ENCODE peak calls at places on chromosomes 3 and 15, in nine cellular contexts. V is Caco-2, J is uterus, W is adrenal gland, P is A549, C is right lobe of liver, K is fibroblast of lung, L is GM23338, B is hepatocyte. T is an unnamed sample. For H3K4me1, the result is how much of the 10 kb centered on the place peaks cover.

GRCh38 chr15:82572311-82572710 is 32.1 kb upstream of the RPS17 start:
- DNase-seq in V (no peak), K (no peak), C (no peak), W (peak), J (no peak), L (no peak), B (no peak), P (no peak), T (no peak)

GRCh38 chr15:74269362-74270035 is 33.4 kb downstream of the CCDC33 start:
- DNase-seq in K (no peak), C (no peak), W (no peak), B (no peak), J (no peak), V (no peak), L (no peak), P (no peak), T (no peak)

GRCh38 chr15:49934487-49934886 is 184.5 kb downstream of the ATP8B4 start:
- DNase-seq in J (no peak), K (no peak), V (no peak), C (no peak), W (no peak), P (no peak), B (no peak), L (no peak), T (no peak)

GRCh38 chr15:82108489-82109078 is 62.8 kb upstream of the MEX3B start:
- DNase-seq in B (peak), J (peak), C (peak), K (peak), V (peak), L (peak), W (peak), P (peak), T (peak)

GRCh38 chr15:100903191-100903590 is 16.0 kb upstream of the LRRK1 start:
- DNase-seq in K (no peak), P (no peak), W (no peak), B (no peak), J (no peak), V (no peak), L (no peak), C (no peak), T (no peak)

GRCh38 chr3:136783708-136784191 is 31.6 kb upstream of the STAG1 start:
- DNase-seq in V (no peak), J (no peak), W (no peak), K (peak), P (peak), B (no peak), L (no peak), C (no peak), T (no peak)

GRCh38 chr3:192092388-192093005 is 631.5 kb downstream of the PYDC2 start:
- DNase-seq in P (no peak), C (no peak), J (no peak), V (no peak), W (no peak), B (no peak), L (no peak), K (no peak), T (no peak)

GRCh38 chr3:167032267-167032876 is 347.7 kb downstream of the ZBBX start:
- DNase-seq in B (peak), C (no peak), K (peak), W (peak), P (peak), L (peak), J (no peak), V (peak), T (peak)

GRCh38 chr15:89230277-89230676 is 8.9 kb upstream of the RLBP1 start:
- DNase-seq in B (no peak), W (no peak), P (no peak), V (peak), L (peak), K (no peak), C (no peak), J (no peak), T (no peak)

GRCh38 chr3:165195628-165196576 is at the start of gene SLITRK3:
- DNase-seq in B (peak), J (peak), V (no peak), C (no peak), W (no peak), K (peak), P (no peak), L (peak), T (no peak)

GRCh38 chr15:29046946-29047345 is 161.2 kb downstream of the APBA2 start:
- DNase-seq in P (no peak), W (no peak), B (no peak), L (no peak), K (no peak), C (no peak), V (no peak), J (no peak), T (no peak)

GRCh38 chr3:59334585-59334984 is 284.8 kb upstream of the CFAP20DC start:
- DNase-seq in B (peak), K (peak), P (no peak), L (no peak), C (no peak), J (no peak), V (no peak), W (no peak), T (no peak)

GRCh38 chr3:95705786-95706418 is 1108.5 kb upstream of the EPHA6 start:
- DNase-seq in W (no peak), P (peak), K (no peak), J (no peak), L (no peak), B (no peak), V (no peak), C (no peak), T (no peak)

GRCh38 chr3:48564022-48564421 is 441 bp upstream of the UCN2 start:
- DNase-seq in W (peak), P (peak), L (no peak), B (no peak), J (no peak), K (peak), C (no peak), V (no peak), T (peak)

GRCh38 chr3:40333416-40333815 is 23.9 kb downstream of the EIF1B start:
- DNase-seq in C (no peak), J (no peak), V (no peak), L (no peak), P (no peak), W (no peak), K (no peak), B (no peak), T (no peak)

GRCh38 chr15:89472785-89473256 is 23.6 kb downstream of the RHCG start:
- DNase-seq in L (peak), P (peak), W (peak), C (peak), K (peak), J (no peak), V (peak), B (peak), T (no peak)

GRCh38 chr3:129057249-129057648 is 3.3 kb upstream of the GP9 start:
- DNase-seq in C (no peak), J (no peak), W (no peak), L (no peak), K (no peak), V (no peak), P (no peak), B (no peak), T (no peak)

GRCh38 chr3:142459929-142460328 is 12.1 kb upstream of the XRN1 start:
- DNase-seq in B (no peak), W (no peak), L (no peak), P (no peak), J (no peak), K (peak), V (no peak), C (no peak), T (no peak)

GRCh38 chr3:44223274-44223673 is 18.4 kb upstream of the TOPAZ1 start:
- DNase-seq in W (no peak), J (no peak), P (no peak), C (no peak), L (no peak), V (no peak), B (no peak), K (no peak), T (no peak)

GRCh38 chr3:119295816-119296484 is 1.8 kb downstream of the ARHGAP31 start:
- DNase-seq in J (no peak), P (no peak), V (no peak), K (peak), C (no peak), W (no peak), L (no peak), B (no peak), T (no peak)

GRCh38 chr15:68820205-68820588 is 498 bp downstream of the ANP32A start:
- DNase-seq in W (peak), C (peak), K (no peak), P (peak), J (peak), V (peak), B (peak), L (no peak), T (no peak)

GRCh38 chr3:69129531-69129930 is 7.1 kb upstream of the LMOD3 start:
- DNase-seq in W (no peak), V (no peak), L (no peak), C (no peak), J (no peak), P (no peak), K (peak), B (no peak), T (no peak)

GRCh38 chr3:125129512-125129962 is 73.7 kb upstream of the HEG1 start:
- DNase-seq in B (peak), V (peak), W (peak), C (no peak), J (peak), L (no peak), P (peak), K (peak), T (peak)

GRCh38 chr15:57667171-57667924 is 39.2 kb upstream of the POLR2M start:
- DNase-seq in W (no peak), C (no peak), K (peak), L (peak), B (peak), P (peak), V (peak), J (peak), T (peak)

GRCh38 chr15:41215708-41216107 is 14.8 kb downstream of the EXD1 start:
- DNase-seq in J (no peak), W (no peak), C (no peak), V (no peak), L (no peak), K (peak), B (no peak), P (no peak), T (no peak)

GRCh38 chr15:45130291-45131000 is 652 bp downstream of the DUOX1 start:
- DNase-seq in K (no peak), C (no peak), W (no peak), V (no peak), J (no peak), P (no peak), L (peak), B (no peak), T (no peak)

GRCh38 chr15:63332367-63333078 is 49.1 kb downstream of the CA12 start:
- DNase-seq in P (peak), J (no peak), C (no peak), L (no peak), W (peak), B (no peak), K (peak), V (no peak), T (peak)

GRCh38 chr3:169931747-169932520 is 20.6 kb downstream of the SAMD7 start:
- DNase-seq in W (no peak), L (no peak), J (no peak), K (no peak), P (no peak), V (no peak), C (no peak), B (no peak), T (no peak)

GRCh38 chr3:194314669-194315068 is 36.5 kb downstream of the CPN2 start:
- DNase-seq in W (no peak), C (no peak), L (no peak), B (no peak), V (no peak), P (no peak), K (no peak), J (peak), T (no peak)

GRCh38 chr3:29415824-29416223 is 135.0 kb downstream of the RBMS3 start:
- DNase-seq in P (no peak), C (no peak), L (no peak), J (no peak), B (no peak), V (no peak), K (peak), W (no peak), T (peak)

GRCh38 chr15:62868507-62868906 is 174.0 kb upstream of the TPM1 start:
- DNase-seq in L (no peak), V (no peak), C (no peak), P (no peak), J (no peak), B (no peak), K (no peak), W (no peak), T (no peak)

GRCh38 chr3:172094621-172095557 is 55.5 kb downstream of the FNDC3B start:
- DNase-seq in C (no peak), K (peak), P (no peak), B (no peak), W (no peak), J (no peak), L (peak), V (no peak), T (no peak)
- TF ChIP-seq CTCF in C (no peak), K (peak), P (no peak), B (no peak), W (no peak), J (no peak), L (no peak), V (no peak), T (no peak)

DNA sequence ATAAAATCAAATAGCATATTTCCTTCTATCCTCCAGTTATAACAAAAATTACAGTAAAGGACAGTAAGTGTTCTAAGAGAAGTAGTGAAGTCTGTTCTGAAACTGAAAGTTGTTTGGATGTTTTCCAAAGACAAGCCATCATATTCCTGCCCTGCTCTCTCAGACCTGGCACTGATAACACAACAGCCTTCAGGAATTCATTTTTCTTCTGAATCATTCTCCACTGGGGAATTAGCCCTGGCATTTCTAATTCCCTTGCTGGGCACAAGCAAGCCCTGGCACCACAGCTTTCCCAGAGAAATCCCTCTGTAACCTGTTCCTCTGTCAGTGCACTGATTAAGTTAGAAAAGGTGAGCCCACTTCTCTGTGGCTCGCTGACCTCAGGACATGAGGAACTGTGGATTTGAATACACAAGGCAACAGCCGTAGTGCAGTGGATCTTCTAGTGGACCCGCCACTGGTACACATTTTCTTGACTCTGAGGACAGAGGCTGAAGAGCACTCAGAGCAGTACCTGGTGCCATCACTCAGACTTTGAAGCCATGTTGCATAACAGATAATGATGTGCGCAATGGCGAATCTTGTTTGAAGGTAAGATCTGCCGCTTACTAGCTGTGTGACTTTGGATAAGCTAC is 61.6 kb downstream of the WWTR1 start:
- DNase-seq in L (no peak), K (peak), V (no peak), C (no peak), B (no peak), P (no peak), W (peak), J (no peak), T (peak)
- H3K4me1 ChIP-seq in L (under half), K (under half), V (under half), C (under half), B (under half), P (half or more), W (under half), J (under half), T (under half)

GRCh38 chr3:47394140-47394855 is 13.5 kb downstream of the PTPN23 start:
- DNase-seq in P (no peak), V (peak), W (no peak), L (no peak), B (no peak), C (no peak), K (no peak), J (no peak), T (no peak)
- TF ChIP-seq CTCF in P (no peak), V (peak), W (peak), L (no peak), B (no peak), C (no peak), K (no peak), J (no peak), T (peak)

DNA sequence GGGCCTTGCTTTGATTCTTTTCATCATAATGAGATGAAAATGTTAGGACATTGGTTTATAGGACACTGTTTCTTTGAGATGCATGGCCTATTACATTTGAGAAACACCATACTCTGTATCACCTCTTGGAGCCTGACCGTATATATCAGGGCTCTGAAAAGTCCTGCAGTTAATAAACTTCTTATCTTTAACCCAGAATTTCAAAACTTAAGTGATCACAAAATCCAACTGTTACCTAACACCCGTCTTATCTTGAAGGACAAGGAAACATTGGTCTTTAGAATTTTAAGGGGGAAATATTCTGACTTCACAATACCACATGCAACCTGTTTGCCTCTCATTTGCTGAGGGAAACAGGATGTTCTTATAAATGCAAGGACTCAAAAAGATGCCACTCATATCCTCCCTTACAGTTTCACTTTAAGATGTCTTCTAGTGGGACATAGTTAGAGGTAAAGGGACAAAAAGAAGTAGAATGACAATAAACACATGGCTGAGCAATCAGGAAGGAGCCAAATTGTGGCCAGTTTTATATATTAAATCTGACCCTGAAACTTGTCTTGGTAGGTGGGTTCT is 67.8 kb downstream of the CRTC3 start:
- DNase-seq in V (no peak), K (no peak), W (no peak), J (no peak), L (no peak), B (no peak), P (no peak), C (no peak), T (no peak)
- H3K4me1 ChIP-seq in V (under half), K (under half), W (half or more), J (under half), L (under half), B (under half), P (under half), C (under half), T (under half)

DNA sequence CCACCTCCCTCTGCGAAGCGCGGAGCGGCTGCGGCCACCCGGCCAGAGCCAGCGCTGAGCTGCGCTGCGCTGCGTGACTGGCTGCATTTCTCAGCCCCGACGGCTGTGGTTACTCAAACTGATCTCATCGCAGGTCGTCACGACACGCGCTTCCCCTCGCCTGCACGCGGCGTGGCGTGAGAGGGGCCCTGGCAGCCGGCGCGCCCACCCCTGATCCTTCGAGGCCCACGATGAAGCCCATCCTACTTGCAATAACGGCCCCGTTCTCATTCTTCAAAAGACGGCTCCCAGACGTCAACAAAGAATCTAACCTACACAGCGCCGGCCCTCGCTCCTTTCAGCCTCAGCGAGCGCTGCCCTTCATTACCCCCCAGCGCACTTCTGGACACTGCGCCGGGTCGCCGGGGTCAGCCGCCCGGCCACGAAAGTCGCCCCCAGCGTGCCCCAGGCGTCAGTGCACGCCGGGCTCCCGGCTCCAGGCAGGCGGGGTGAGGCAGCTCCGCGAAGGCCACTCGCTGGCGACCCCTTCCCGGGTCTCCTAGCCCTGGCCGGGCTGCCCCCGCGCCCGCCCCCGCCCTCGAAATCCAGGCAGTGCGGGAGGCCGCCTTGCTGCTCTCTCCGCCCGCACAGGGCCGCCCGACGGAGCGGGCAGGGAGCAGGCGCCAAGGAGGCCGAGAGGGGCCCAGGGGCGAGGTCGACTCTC is 9.9 kb upstream of the LEKR1 start:
- DNase-seq in W (peak), V (peak), J (peak), K (peak), C (peak), B (peak), L (peak), P (peak), T (no peak)
- TF ChIP-seq CTCF in W (no peak), V (no peak), J (no peak), K (no peak), C (no peak), B (no peak), L (no peak), P (no peak), T (no peak)

GRCh38 chr15:96767703-96768434 is 437.4 kb downstream of the NR2F2 start:
- DNase-seq in V (peak), L (no peak), W (no peak), P (no peak), B (no peak), C (no peak), J (no peak), K (no peak), T (peak)
- H3K4me1 ChIP-seq in V (under half), L (under half), W (under half), P (under half), B (under half), C (under half), J (under half), K (under half), T (under half)

GRCh38 chr3:184305577-184305976 is 6.5 kb downstream of the PSMD2 start:
- DNase-seq in P (peak), B (no peak), V (no peak), K (peak), W (no peak), J (no peak), C (no peak), L (no peak), T (no peak)

GRCh38 chr3:184314363-184314699 is at the start of gene EIF4G1:
- DNase-seq in L (peak), P (peak), C (peak), K (peak), W (peak), B (peak), V (peak), J (peak), T (peak)

GRCh38 chr3:184306573-184306972 is 7.5 kb downstream of the PSMD2 start:
- DNase-seq in P (no peak), W (no peak), C (no peak), K (no peak), B (no peak), J (no peak), V (no peak), L (no peak), T (no peak)

GRCh38 chr3:184311633-184312032 is 2.8 kb upstream of the EIF4G1 start:
- DNase-seq in C (no peak), J (no peak), B (no peak), W (no peak), P (no peak), K (no peak), L (no peak), V (no peak), T (no peak)

DNA sequence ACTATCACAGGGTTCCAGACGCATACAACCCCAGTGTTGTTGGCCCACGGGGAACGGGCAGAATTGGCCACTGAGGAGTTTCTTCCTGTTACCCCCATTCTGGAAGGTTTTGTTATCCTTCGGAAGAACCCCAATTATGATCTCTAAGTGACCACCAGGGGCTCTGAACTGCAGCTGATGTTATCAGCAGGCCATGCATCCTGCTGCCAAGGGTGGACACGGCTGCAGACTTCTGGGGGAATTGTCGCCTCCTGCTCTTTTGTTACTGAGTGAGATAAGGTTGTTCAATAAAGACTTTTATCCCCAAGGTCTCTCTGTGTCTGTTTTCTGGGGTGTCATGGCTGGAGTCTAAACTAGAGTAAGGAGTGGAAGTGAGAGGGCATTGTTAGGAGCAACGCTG is 5.7 kb upstream of the EIF4G1 start:
- DNase-seq in W (no peak), C (no peak), K (no peak), J (no peak), V (no peak), P (no peak), B (no peak), L (no peak), T (no peak)
- TF ChIP-seq CTCF in W (no peak), C (no peak), K (no peak), J (no peak), V (no peak), P (no peak), B (no peak), L (peak), T (no peak)

GRCh38 chr3:161347726-161348125 is 23.6 kb downstream of the SPTSSB start:
- DNase-seq in B (no peak), L (no peak), V (no peak), K (no peak), P (no peak), W (no peak), C (no peak), J (no peak), T (no peak)
- H3K4me1 ChIP-seq in B (under half), L (under half), V (under half), K (under half), P (under half), W (under half), C (under half), J (under half), T (under half)